ENCODE peak calls at places on chromosome 4, in nine cellular contexts. T is psoas muscle; F is IMR-90; W is stimulated activated effector memory CD8-positive, alpha-beta T cell treated with anti-CD3 and anti-CD28 coated beads, Interleukin-12 subunit alpha, Interleukin-12 subunit beta, amount 100 ng/mL, for 72 hours; N is PC-9; I is keratinocyte; A is NCI-H526 treated with DMSO at 0.1 percent for 48 hours; K is fibroblast of mammary gland; M is kidney epithelial cell. L is an unnamed sample.
A peak's percentile ranks its signal among the peaks of the same experiment; 100 is the strongest.

GRCh38 chr4:173076903-173077629 is 91.5 kb upstream of the GALNT7 start:
- DNase-seq in T (no peak), F (peak; percentile 12), W (no peak), N (no peak), I (no peak), A (no peak), K (peak; percentile 65), M (no peak), L (no peak)

GRCh38 chr4:105715692-105716278 is 7.2 kb downstream of the GSTCD start:
- DNase-seq in T (no peak), F (peak; percentile 45), W (no peak), N (no peak), I (no peak), A (no peak), K (peak; percentile 56), M (no peak), L (peak; percentile 28)

GRCh38 chr4:159298502-159298901 is 195.6 kb downstream of the RAPGEF2 start:
- DNase-seq in T (no peak), F (peak; percentile 59), W (no peak), N (no peak), I (peak; percentile 48), A (no peak), K (peak; percentile 47), M (no peak), L (no peak)

GRCh38 chr4:72631296-72631695 is 62.3 kb upstream of the ADAMTS3 start:
- DNase-seq in T (peak; percentile 57), F (peak; percentile 49), W (no peak), N (peak; percentile 57), I (peak; percentile 58), A (no peak), K (peak; percentile 91), M (peak; percentile 93), L (no peak)

GRCh38 chr4:110088670-110089069 is 109.7 kb downstream of the ELOVL6 start:
- DNase-seq in T (no peak), F (peak; percentile 76), W (no peak), N (no peak), I (peak; percentile 23), A (no peak), K (peak; percentile 63), M (no peak), L (no peak)

GRCh38 chr4:27096142-27096824 is 235.6 kb downstream of the STIM2 start:
- DNase-seq in T (no peak), F (no peak), W (no peak), N (no peak), I (no peak), A (no peak), K (peak; percentile 26), M (no peak), L (no peak)

GRCh38 chr4:48967101-48967500 is 19.0 kb upstream of the CWH43 start:
- DNase-seq in T (no peak), F (peak; percentile 1), W (no peak), N (no peak), I (no peak), A (no peak), K (no peak), M (no peak), L (no peak)

GRCh38 chr4:53744446-53745160 is 153.3 kb upstream of the LNX1 start:
- DNase-seq in T (no peak), F (no peak), W (no peak), N (no peak), I (no peak), A (peak; percentile 96), K (no peak), M (no peak), L (peak; percentile 2)

GRCh38 chr4:53714377-53715140 is 123.3 kb upstream of the LNX1 start:
- DNase-seq in T (no peak), F (peak; percentile 74), W (no peak), N (no peak), I (no peak), A (no peak), K (peak; percentile 84), M (no peak), L (no peak)

GRCh38 chr4:48046059-48046458 is 29.5 kb downstream of the NIPAL1 start:
- DNase-seq in T (no peak), F (no peak), W (no peak), N (no peak), I (no peak), A (no peak), K (no peak), M (no peak), L (no peak)

GRCh38 chr4:150569384-150569987 is 12.5 kb upstream of the MAB21L2 start:
- DNase-seq in T (no peak), F (peak; percentile 79), W (no peak), N (no peak), I (no peak), A (no peak), K (peak; percentile 83), M (peak; percentile 35), L (no peak)

GRCh38 chr4:7699040-7699439 is 240.6 kb downstream of the AFAP1 start:
- DNase-seq in T (no peak), F (peak; percentile 86), W (no peak), N (no peak), I (no peak), A (no peak), K (peak; percentile 83), M (peak; percentile 2), L (no peak)

GRCh38 chr4:112516401-112517066 is 554 bp upstream of the NEUROG2 start:
- DNase-seq in T (no peak), F (no peak), W (peak; percentile 53), N (no peak), I (no peak), A (peak; percentile 50), K (no peak), M (no peak), L (no peak)

GRCh38 chr4:75542824-75543223 is 13.0 kb upstream of the ODAPH start:
- DNase-seq in T (no peak), F (peak; percentile 96), W (no peak), N (no peak), I (peak; percentile 90), A (no peak), K (peak; percentile 88), M (peak; percentile 97), L (no peak)